ENCODE peak calls at places on chromosome 21, in eight cellular contexts. U is IMR-90; B is K562; V is A549; W is right atrium auricular region; C is pancreas; M is SK-N-SH; H is CD8-positive, alpha-beta T cell. S is an unnamed sample.

GRCh38 chr21:28135646-28136045 is 857.0 kb downstream of the LTN1 start:
- DNase-seq in W (no peak), H (no peak), V (no peak), U (no peak), M (no peak), B (no peak), C (no peak), S (no peak)

GRCh38 chr21:33817136-33817535 is 98.5 kb downstream of the ATP5PO start:
- DNase-seq in C (no peak), U (no peak), H (no peak), W (no peak), V (no peak), B (no peak), M (no peak), S (no peak)

GRCh38 chr21:29376556-29376955 is 77.8 kb downstream of the BACH1 start:
- DNase-seq in C (no peak), M (no peak), W (no peak), B (peak), U (no peak), V (peak), H (peak), S (no peak)

GRCh38 chr21:29504751-29505321 is 206.1 kb downstream of the BACH1 start:
- DNase-seq in M (no peak), W (no peak), B (peak), H (no peak), C (no peak), U (peak), V (no peak), S (peak)

GRCh38 chr21:43805275-43805800 is 16.0 kb downstream of the RRP1 start:
- DNase-seq in M (no peak), W (no peak), U (no peak), V (no peak), C (no peak), H (no peak), B (peak), S (no peak)

GRCh38 chr21:34691396-34692032 is 22.7 kb downstream of the CLIC6 start:
- DNase-seq in C (no peak), H (no peak), W (no peak), V (no peak), B (no peak), U (no peak), M (no peak), S (no peak)

GRCh38 chr21:38254970-38255369 is 1.8 kb upstream of the KCNJ15 start:
- DNase-seq in V (no peak), U (no peak), M (no peak), W (no peak), B (peak), H (no peak), C (no peak), S (no peak)

GRCh38 chr21:16587141-16587570 is 857.4 kb downstream of the USP25 start:
- DNase-seq in V (peak), M (peak), U (peak), B (no peak), H (no peak), W (no peak), C (peak), S (peak)

GRCh38 chr21:23452384-23453083 is 2154.7 kb downstream of the MRPL39 start:
- DNase-seq in U (no peak), H (no peak), W (no peak), M (no peak), C (peak), V (no peak), B (no peak), S (no peak)

GRCh38 chr21:34548782-34549376 is 36.9 kb upstream of the KCNE1 start:
- DNase-seq in H (no peak), W (no peak), V (no peak), C (no peak), M (no peak), U (no peak), B (no peak), S (no peak)

GRCh38 chr21:34881894-34882371 is 167.2 kb downstream of the RUNX1 start:
- DNase-seq in H (no peak), V (no peak), C (no peak), M (no peak), B (no peak), W (peak), U (peak), S (peak)

GRCh38 chr21:35156293-35156976 is 107.3 kb upstream of the RUNX1 start:
- DNase-seq in H (no peak), C (no peak), V (no peak), M (no peak), B (no peak), U (no peak), W (no peak), S (no peak)

GRCh38 chr21:39670741-39671140 is 58.0 kb downstream of the B3GALT5 start:
- DNase-seq in H (no peak), B (no peak), V (no peak), W (no peak), C (no peak), U (no peak), M (no peak), S (no peak)

GRCh38 chr21:35412231-35412630 is 363.1 kb upstream of the RUNX1 start:
- DNase-seq in C (no peak), U (no peak), V (no peak), W (no peak), M (no peak), B (no peak), H (no peak), S (no peak)

GRCh38 chr21:25790122-25790951 is 55.6 kb downstream of the GABPA start:
- DNase-seq in V (peak), U (peak), C (no peak), W (no peak), B (peak), M (peak), H (no peak), S (no peak)

GRCh38 chr21:33273044-33273443 is 6.9 kb downstream of the IL10RB start:
- DNase-seq in W (no peak), V (no peak), B (no peak), H (no peak), M (no peak), U (no peak), C (no peak), S (no peak)

GRCh38 chr21:19468981-19469715 is 1065.6 kb upstream of the TMPRSS15 start:
- DNase-seq in V (no peak), M (no peak), H (no peak), C (no peak), W (no peak), U (no peak), B (no peak), S (no peak)

GRCh38 chr21:33390479-33390878 is 12.7 kb upstream of the IFNGR2 start:
- DNase-seq in C (no peak), W (no peak), U (no peak), M (no peak), V (no peak), H (no peak), B (no peak), S (no peak)

GRCh38 chr21:25385912-25386474 is 221.3 kb downstream of the MRPL39 start:
- DNase-seq in V (peak), H (no peak), U (peak), M (peak), B (peak), W (no peak), C (peak), S (peak)

GRCh38 chr21:40809673-40810072 is 37.3 kb downstream of the DSCAM start:
- DNase-seq in W (no peak), C (no peak), V (no peak), M (no peak), B (no peak), U (no peak), H (no peak), S (no peak)

GRCh38 chr21:32732544-32732943 is 4.7 kb upstream of the SYNJ1 start:
- DNase-seq in U (no peak), M (no peak), V (no peak), B (no peak), W (no peak), H (no peak), C (no peak), S (no peak)

GRCh38 chr21:46110499-46111192 is 12.7 kb downstream of the COL6A2 start:
- DNase-seq in W (peak), B (peak), C (no peak), U (no peak), H (no peak), V (no peak), M (peak), S (no peak)

GRCh38 chr21:30620522-30620921 is at the start of gene KRTAP20-4:
- DNase-seq in H (no peak), U (no peak), B (no peak), C (no peak), W (no peak), M (no peak), V (no peak), S (no peak)

GRCh38 chr21:20507783-20508182 is 490.4 kb upstream of the NCAM2 start:
- DNase-seq in H (no peak), C (no peak), B (no peak), M (no peak), W (no peak), U (no peak), V (no peak), S (no peak)

GRCh38 chr21:43865471-43866181 is 603 bp downstream of the AGPAT3 start:
- DNase-seq in V (peak), U (peak), C (peak), H (peak), M (peak), B (peak), W (no peak), S (no peak)

GRCh38 chr21:42990251-42990650 is 15.9 kb downstream of the PKNOX1 start:
- DNase-seq in B (peak), V (no peak), H (no peak), C (no peak), W (no peak), U (no peak), M (no peak), S (no peak)

GRCh38 chr21:24436236-24436635 is 1171.0 kb downstream of the MRPL39 start:
- DNase-seq in B (no peak), V (no peak), M (no peak), H (no peak), W (no peak), C (no peak), U (no peak), S (no peak)

GRCh38 chr21:33897098-33897497 is 18.5 kb downstream of the ATP5PO start:
- DNase-seq in U (no peak), C (no peak), W (no peak), V (no peak), B (no peak), M (no peak), H (no peak), S (no peak)

GRCh38 chr21:39077816-39078215 is 105.4 kb downstream of the PSMG1 start:
- DNase-seq in M (no peak), H (no peak), B (no peak), V (no peak), U (no peak), C (no peak), W (no peak), S (no peak)

GRCh38 chr21:33968998-33969353 is 53.4 kb upstream of the ATP5PO start:
- DNase-seq in M (no peak), U (peak), B (no peak), H (no peak), W (no peak), C (no peak), V (no peak), S (no peak)

GRCh38 chr21:26529556-26529955 is 43.5 kb downstream of the CYYR1 start:
- DNase-seq in C (no peak), H (no peak), W (no peak), B (no peak), U (no peak), V (no peak), M (peak), S (no peak)

GRCh38 chr21:15772654-15773053 is 42.9 kb downstream of the USP25 start:
- DNase-seq in U (peak), V (no peak), H (no peak), C (no peak), W (no peak), B (no peak), M (no peak), S (no peak)

GRCh38 chr21:15908187-15908586 is 178.4 kb downstream of the USP25 start:
- DNase-seq in B (no peak), U (peak), M (no peak), C (no peak), W (no peak), H (no peak), V (no peak), S (no peak)

GRCh38 chr21:46418265-46418946 is 40.3 kb upstream of the DIP2A start:
- DNase-seq in U (no peak), V (no peak), W (no peak), C (no peak), B (no peak), H (no peak), M (no peak), S (no peak)

GRCh38 chr21:16536661-16537359 is 807.0 kb downstream of the USP25 start:
- DNase-seq in B (no peak), W (no peak), V (no peak), C (no peak), H (no peak), M (no peak), U (peak), S (no peak)

GRCh38 chr21:43308511-43309283 is 118.2 kb downstream of the SIK1 start:
- DNase-seq in V (no peak), M (no peak), U (no peak), H (no peak), W (no peak), B (no peak), C (no peak), S (no peak)

GRCh38 chr21:41926807-41927171 is 27.0 kb downstream of the C2CD2 start:
- DNase-seq in H (no peak), U (no peak), M (no peak), B (no peak), W (no peak), C (no peak), V (no peak), S (no peak)
- H3K27ac ChIP-seq in H (peak), U (peak), M (no peak), B (no peak), W (peak), C (peak), V (peak), S (no peak)

DNA sequence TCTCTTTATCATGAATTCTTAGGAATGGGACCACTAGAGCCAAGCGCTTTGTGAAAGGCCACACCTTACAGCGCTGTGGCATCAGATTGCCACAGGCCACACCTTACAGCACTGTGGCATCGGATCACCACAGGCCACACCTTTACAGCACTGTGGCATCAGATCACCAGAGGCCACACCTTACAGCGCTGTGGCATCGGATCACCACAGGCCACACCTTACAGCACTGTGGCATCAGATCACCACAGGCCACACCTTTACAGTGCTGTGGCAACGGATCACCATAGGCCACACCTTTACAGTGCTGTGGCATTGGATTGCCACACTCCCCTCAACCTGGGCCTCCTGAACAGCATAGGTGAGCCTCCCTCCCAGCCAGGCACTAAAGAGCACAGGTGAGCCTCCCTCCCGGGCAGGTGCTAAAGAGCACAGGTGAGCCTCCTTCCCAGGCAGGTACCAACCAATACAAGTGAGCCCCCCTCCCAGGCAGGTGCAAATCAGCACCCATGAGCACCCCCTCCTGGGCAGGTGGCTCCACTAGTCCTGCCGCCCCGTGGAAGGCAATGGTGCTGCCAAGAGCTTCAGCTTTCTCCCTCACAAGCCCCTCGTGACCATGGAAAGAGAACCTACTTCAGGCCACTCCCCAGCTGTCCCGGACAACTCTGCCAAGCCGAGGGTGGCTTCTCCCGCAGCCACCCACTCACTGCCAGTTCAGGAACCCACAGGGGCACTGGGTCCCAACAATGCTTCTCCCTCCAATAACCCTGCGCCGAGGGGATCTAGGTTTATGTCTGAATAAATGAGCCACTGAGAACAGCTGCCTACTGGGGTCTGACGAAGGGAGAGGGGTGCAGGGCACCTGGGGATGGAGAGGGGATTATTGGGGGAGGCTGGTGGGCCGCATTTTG is 46.7 kb downstream of the PRDM15 start:
- DNase-seq in H (no peak), B (no peak), V (no peak), U (no peak), C (no peak), W (no peak), M (no peak), S (no peak)
- TF ChIP-seq CTCF in H (no peak), B (no peak), V (no peak), U (no peak), C (no peak), W (no peak), M (no peak), S (no peak)

DNA sequence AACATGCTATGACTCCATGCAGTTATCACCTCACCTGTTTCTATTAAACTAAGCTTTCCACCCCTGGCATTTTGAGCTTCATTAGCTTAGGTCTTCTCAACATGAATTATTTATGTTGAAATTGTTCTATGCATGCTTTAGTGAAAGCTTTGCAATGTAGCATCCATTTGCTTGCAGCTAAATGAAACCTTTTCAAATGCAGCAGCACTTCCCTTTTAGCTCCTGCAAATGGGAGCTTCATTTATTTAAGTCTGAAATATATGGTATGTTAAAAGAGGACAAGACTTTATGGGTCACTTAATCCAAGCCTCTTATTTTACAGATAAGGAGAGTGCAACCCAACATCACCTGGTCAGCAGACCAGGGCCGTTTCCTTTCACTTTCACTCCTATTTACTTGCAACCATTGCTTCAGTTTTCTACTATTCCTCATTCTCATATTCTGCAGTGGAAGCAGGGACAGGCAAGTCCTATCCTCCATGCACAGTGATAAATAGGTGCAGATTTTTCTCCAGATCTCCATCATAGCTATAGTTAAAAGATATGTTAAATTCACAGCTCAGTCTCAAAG is 56.4 kb upstream of the SAMSN1 start:
- DNase-seq in M (no peak), U (no peak), B (no peak), H (no peak), C (no peak), V (no peak), W (no peak), S (no peak)
- H3K4me3 ChIP-seq in M (no peak), U (no peak), B (no peak), H (peak), C (no peak), V (no peak), W (no peak), S (no peak)

GRCh38 chr21:31730687-31731111 is 1.2 kb downstream of the SCAF4 start:
- DNase-seq in W (no peak), C (no peak), H (no peak), M (no peak), U (peak), B (peak), V (peak), S (no peak)
- H3K27ac ChIP-seq in W (peak), C (peak), H (peak), M (peak), U (peak), B (peak), V (peak), S (no peak)

GRCh38 chr21:44919913-44920693 is 596 bp downstream of the ITGB2 start:
- DNase-seq in M (no peak), C (no peak), W (no peak), B (no peak), V (no peak), U (no peak), H (no peak), S (no peak)
- TF ChIP-seq CTCF in M (no peak), C (no peak), W (no peak), B (no peak), V (no peak), U (no peak), H (no peak), S (no peak)

DNA sequence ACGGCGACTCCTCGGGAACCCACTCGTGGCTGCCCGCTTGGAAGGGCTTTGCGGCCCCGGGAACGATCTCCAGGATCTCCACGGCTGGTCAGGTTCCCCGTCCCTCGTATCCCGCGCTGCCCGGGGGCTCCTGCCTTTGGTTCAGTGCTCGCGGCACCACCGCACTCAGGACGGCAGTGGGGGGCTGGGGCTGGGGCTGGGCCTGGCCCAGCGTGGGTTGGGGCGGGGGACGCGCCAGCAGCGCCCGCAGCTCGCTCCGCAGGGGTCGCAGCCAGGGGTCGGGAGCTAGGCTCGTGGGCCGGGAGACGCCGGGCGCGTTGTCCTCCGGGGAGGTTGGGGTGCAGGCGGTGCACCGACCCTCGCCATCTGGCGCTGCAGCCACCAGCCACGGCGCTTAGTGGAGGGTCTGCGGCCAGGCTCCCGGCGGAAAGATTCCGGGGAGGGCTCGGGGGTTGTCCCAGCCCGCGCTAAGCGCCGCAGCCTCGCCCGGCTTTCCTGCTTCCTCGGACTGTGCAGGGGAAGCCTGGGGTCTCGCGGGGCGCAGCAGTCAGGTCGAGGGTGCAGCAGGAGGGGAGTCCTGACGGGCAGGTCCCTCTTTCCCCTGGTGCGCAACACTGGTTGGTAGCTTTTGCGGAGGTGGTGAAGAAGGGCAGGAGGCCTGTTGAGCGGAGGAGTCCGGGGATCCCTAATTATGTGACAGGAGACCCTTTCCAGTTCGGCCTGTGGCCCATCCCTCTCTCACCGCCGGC is 9.0 kb downstream of the SIM2 start:
- DNase-seq in C (no peak), W (no peak), U (no peak), V (no peak), M (no peak), B (no peak), H (no peak), S (no peak)
- H3K4me3 ChIP-seq in C (no peak), W (no peak), U (no peak), V (no peak), M (no peak), B (no peak), H (no peak), S (no peak)

S was measured in AG04450.